ENCODE peak calls at places on chromosomes 6 and 20, in four cellular contexts. I is activated gamma-delta T cell treated with anti-CD3 and anti-CD28 coated beads, Interleukin-2, amount 50 U/mL, for 16 hours; H is NAMALWA; D is lung microvascular endothelial cell. Q is an unnamed sample.

GRCh38 chr6:34663887-34664269 is 32.7 kb downstream of the ILRUN start:
- DNase-seq in D (no peak), H (no peak), I (no peak), Q (peak)

GRCh38 chr6:150717419-150717818 is 117.7 kb downstream of the PLEKHG1 start:
- DNase-seq in H (no peak), I (no peak), D (no peak), Q (no peak)

GRCh38 chr6:30142665-30143064 is 6.7 kb downstream of the TRIM40 start:
- DNase-seq in D (no peak), H (no peak), I (no peak), Q (no peak)

GRCh38 chr20:14214046-14214445 is 123.4 kb downstream of the FLRT3 start:
- DNase-seq in D (no peak), H (no peak), I (no peak), Q (no peak)

GRCh38 chr6:149265945-149266344 is 51.6 kb upstream of the TAB2 start:
- DNase-seq in D (no peak), I (no peak), H (no peak), Q (no peak)

GRCh38 chr6:2748183-2748582 is 2.5 kb downstream of the MYLK4 start:
- DNase-seq in D (peak), I (no peak), H (no peak), Q (no peak)

GRCh38 chr6:147974376-147974775 is 368.3 kb upstream of the SASH1 start:
- DNase-seq in H (no peak), D (no peak), I (no peak), Q (no peak)

GRCh38 chr6:107843400-107843799 is 19.3 kb upstream of the SCML4 start:
- DNase-seq in D (no peak), I (no peak), H (no peak), Q (no peak)

GRCh38 chr20:55684578-55684977 is 320.7 kb downstream of the CBLN4 start:
- DNase-seq in H (no peak), I (no peak), D (no peak), Q (no peak)

GRCh38 chr6:137909533-137909932 is 42.5 kb downstream of the TNFAIP3 start:
- DNase-seq in I (no peak), H (no peak), D (no peak), Q (no peak)

GRCh38 chr6:18506387-18507017 is 119.4 kb downstream of the RNF144B start:
- DNase-seq in H (no peak), I (no peak), D (no peak), Q (no peak)

GRCh38 chr6:24486065-24486464 is 3.3 kb downstream of the GPLD1 start:
- DNase-seq in D (no peak), H (no peak), I (no peak), Q (no peak)

GRCh38 chr6:162056745-162057144 is 670.8 kb downstream of the PRKN start:
- DNase-seq in I (no peak), D (no peak), H (no peak), Q (no peak)

GRCh38 chr20:17912916-17913315 is 55.7 kb downstream of the SNX5 start:
- DNase-seq in I (no peak), H (no peak), D (no peak), Q (no peak)

GRCh38 chr6:166526937-166527336 is 59.5 kb downstream of the RAMACL start:
- DNase-seq in D (no peak), I (no peak), H (no peak), Q (no peak)